ENCODE peak calls at places on chromosomes 6 and 20, in seven cellular contexts. L is HCT116, J is H1, F is SK-N-SH, H is GM12878, U is HepG2, Z is K562. V is an unnamed sample.
A peak's percentile ranks its signal among the peaks of the same experiment; 100 is the strongest.

GRCh38 chr6:178119-178518 is 114.2 kb upstream of the DUSP22 start:
- DNase-seq in H (no peak), J (no peak), L (no peak), U (no peak), F (no peak), Z (no peak), V (no peak)

GRCh38 chr6:47919875-47920274 is 138.0 kb downstream of the OPN5 start:
- DNase-seq in J (no peak), Z (no peak), U (no peak), L (no peak), F (no peak), H (no peak), V (no peak)

GRCh38 chr6:168937061-168937460 is 316.6 kb downstream of the THBS2 start:
- DNase-seq in Z (no peak), H (no peak), L (no peak), F (no peak), J (no peak), U (no peak), V (no peak)

GRCh38 chr20:2700913-2701620 is 8.5 kb downstream of the EBF4 start:
- DNase-seq in J (peak; percentile 47), Z (no peak), L (no peak), F (no peak), H (no peak), U (no peak), V (no peak)

GRCh38 chr6:57267586-57268293 is 45.6 kb upstream of the RAB23 start:
- DNase-seq in L (peak; percentile 68), F (peak; percentile 42), H (peak; percentile 8), U (peak; percentile 65), J (peak; percentile 52), Z (peak; percentile 37), V (peak; percentile 74)

GRCh38 chr6:28337103-28337520 is 1.2 kb upstream of the ZSCAN31 start:
- DNase-seq in H (no peak), F (no peak), L (no peak), U (no peak), Z (peak; percentile 40), J (no peak), V (no peak)

GRCh38 chr6:83707829-83708545 is 914 bp downstream of the SNAP91 start:
- DNase-seq in Z (no peak), L (no peak), J (peak; percentile 67), U (no peak), F (peak; percentile 79), H (no peak), V (no peak)

GRCh38 chr6:43799671-43800623 is 29.9 kb downstream of the VEGFA start:
- DNase-seq in U (no peak), J (no peak), Z (no peak), H (no peak), F (no peak), L (no peak), V (no peak)

GRCh38 chr6:16157909-16158308 is 29.0 kb downstream of the MYLIP start:
- DNase-seq in F (peak; percentile 61), U (no peak), Z (peak; percentile 68), H (no peak), J (no peak), L (no peak), V (no peak)

GRCh38 chr20:41505198-41505597 is 113.0 kb downstream of the CHD6 start:
- DNase-seq in J (no peak), U (no peak), L (no peak), H (no peak), Z (no peak), F (no peak), V (no peak)

GRCh38 chr6:38131527-38131965 is 312.0 kb downstream of the ZFAND3 start:
- DNase-seq in J (no peak), L (no peak), Z (no peak), H (no peak), U (no peak), F (no peak), V (no peak)

GRCh38 chr6:127177030-127177928 is 58.8 kb downstream of the RSPO3 start:
- DNase-seq in H (no peak), J (no peak), F (no peak), Z (no peak), L (no peak), U (no peak), V (no peak)

GRCh38 chr6:18595774-18596528 is 208.8 kb downstream of the RNF144B start:
- DNase-seq in Z (peak; percentile 70), J (peak; percentile 84), H (no peak), F (peak; percentile 40), U (peak; percentile 43), L (peak; percentile 46), V (peak; percentile 80)

GRCh38 chr6:169841251-169841650 is 89.8 kb downstream of the ERMARD start:
- DNase-seq in U (no peak), Z (no peak), F (no peak), H (no peak), J (no peak), L (no peak), V (no peak)

GRCh38 chr6:118372413-118372812 is 175.7 kb upstream of the PLN start:
- DNase-seq in L (no peak), J (no peak), F (peak; percentile 11), Z (no peak), U (no peak), H (no peak), V (no peak)

GRCh38 chr20:9200196-9200595 is 131.3 kb downstream of the PLCB4 start:
- DNase-seq in H (no peak), J (no peak), L (no peak), Z (no peak), U (no peak), F (no peak), V (no peak)

GRCh38 chr6:2916354-2916925 is 13.3 kb upstream of the SERPINB9 start:
- DNase-seq in J (no peak), F (no peak), H (no peak), U (no peak), Z (no peak), L (no peak), V (no peak)

GRCh38 chr6:98769546-98769945 is 64.8 kb upstream of the POU3F2 start:
- DNase-seq in Z (peak; percentile 21), U (peak; percentile 24), F (no peak), L (peak; percentile 40), H (no peak), J (no peak), V (no peak)

GRCh38 chr6:106102034-106102433 is 15.9 kb downstream of the PRDM1 start:
- DNase-seq in L (no peak), Z (no peak), J (no peak), H (peak; percentile 93), F (no peak), U (no peak), V (no peak)

GRCh38 chr6:6320901-6321300 is 439 bp upstream of the F13A1 start:
- DNase-seq in J (peak; percentile 51), H (no peak), U (no peak), F (no peak), L (no peak), Z (no peak), V (no peak)

GRCh38 chr20:40943591-40943990 is 85.0 kb upstream of the TOP1 start:
- DNase-seq in H (no peak), J (no peak), L (no peak), F (no peak), Z (no peak), U (no peak), V (no peak)

GRCh38 chr6:154187203-154187602 is 148.2 kb downstream of the OPRM1 start:
- DNase-seq in F (no peak), Z (no peak), J (no peak), U (no peak), H (no peak), L (no peak), V (no peak)

GRCh38 chr6:110320307-110320706 is 37.8 kb downstream of the METTL24 start:
- DNase-seq in F (no peak), J (no peak), L (no peak), H (no peak), Z (no peak), U (no peak), V (no peak)

GRCh38 chr20:50690979-50691584 is at the start of gene RIPOR3:
- DNase-seq in Z (peak; percentile 85), L (no peak), H (no peak), J (peak; percentile 67), F (peak; percentile 67), U (no peak), V (no peak)

GRCh38 chr6:136607204-136607931 is 57.1 kb upstream of the MAP7 start:
- DNase-seq in U (peak; percentile 22), L (no peak), H (no peak), J (no peak), Z (peak; percentile 27), F (no peak), V (peak; percentile 59)

GRCh38 chr6:53703047-53703446 is 37.5 kb upstream of the KLHL31 start:
- DNase-seq in J (no peak), U (no peak), H (no peak), F (no peak), L (no peak), Z (no peak), V (no peak)

GRCh38 chr6:134870677-134871498 is 79.0 kb downstream of the ALDH8A1 start:
- DNase-seq in U (no peak), L (no peak), J (no peak), H (peak; percentile 65), Z (no peak), F (no peak), V (no peak)
- TF ChIP-seq JUND in U (no peak), L (no peak), J (no peak), H (no peak), Z (no peak), F (no peak), V (no peak)

DNA sequence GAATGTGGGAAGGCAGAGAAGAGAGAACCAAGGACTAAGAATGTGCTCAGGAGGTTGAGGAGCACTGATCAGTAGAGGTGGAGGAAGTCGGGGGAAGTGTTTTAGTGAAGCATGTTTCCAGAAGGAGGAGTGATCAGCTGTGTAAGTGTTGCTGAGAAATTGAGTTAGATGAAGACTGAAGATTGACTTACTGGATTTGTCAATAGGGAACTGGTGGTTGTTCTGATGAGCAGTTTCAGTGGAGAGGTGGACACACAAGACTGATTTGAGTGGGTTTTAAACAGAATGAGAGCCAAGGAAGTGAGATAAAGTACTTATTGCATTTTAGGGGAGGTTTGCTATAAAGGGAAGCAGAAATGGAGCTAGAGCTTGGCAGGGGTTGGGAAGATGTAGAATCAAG is 182.6 kb downstream of the CDKAL1 start:
- DNase-seq in J (no peak), L (no peak), F (no peak), H (peak; percentile 54), U (no peak), Z (no peak), V (no peak)
- TF ChIP-seq JUND in J (no peak), L (no peak), F (no peak), H (no peak), U (no peak), Z (no peak), V (no peak)

GRCh38 chr6:112366695-112367546 is 19.8 kb downstream of the RFPL4B start:
- DNase-seq in F (peak; percentile 29), Z (no peak), H (no peak), J (no peak), U (no peak), L (no peak), V (no peak)
- TF ChIP-seq JUND in F (no peak), Z (no peak), H (no peak), J (no peak), U (no peak), L (no peak), V (no peak)

GRCh38 chr6:36743538-36744441 is 46.2 kb downstream of the RAB44 start:
- DNase-seq in J (no peak), U (no peak), H (no peak), F (no peak), L (no peak), Z (peak; percentile 71), V (no peak)
- TF ChIP-seq JUND in J (no peak), U (no peak), H (no peak), F (no peak), L (no peak), Z (no peak), V (no peak)

GRCh38 chr20:39645130-39645529 is 683.0 kb downstream of the DHX35 start:
- DNase-seq in L (no peak), H (no peak), Z (no peak), U (no peak), F (no peak), J (no peak), V (no peak)
- TF ChIP-seq JUND in L (no peak), H (no peak), Z (no peak), U (no peak), F (no peak), J (no peak), V (no peak)

V was measured in T47D.